ENCODE peak calls at places on chromosomes 5 and 9, in seven cellular contexts. R is sciatic nerve; D is T-cell; K is M059J; S is stimulated activated CD8-positive, alpha-beta memory T cell treated with anti-CD3 and anti-CD28 coated beads, Interleukin-15, amount 100 ng/mL, for 24 hours; M is HT1080; X is mucosa of descending colon. O is an unnamed sample.

GRCh38 chr5:168443533-168443932 is 42.7 kb upstream of the RARS1 start:
- DNase-seq in R (no peak), D (no peak), K (no peak), S (no peak), M (no peak), X (no peak), O (peak)

GRCh38 chr5:59685131-59685530 is 208.4 kb downstream of the PDE4D start:
- DNase-seq in R (no peak), D (no peak), K (no peak), S (no peak), M (no peak), X (no peak), O (no peak)

GRCh38 chr5:87002485-87002884 is 265.2 kb upstream of the RASA1 start:
- DNase-seq in R (no peak), D (no peak), K (no peak), S (no peak), M (no peak), X (no peak), O (no peak)

GRCh38 chr5:141349917-141350619 is at the start of gene PCDHGB1:
- DNase-seq in R (no peak), D (no peak), K (peak), S (no peak), M (peak), X (peak), O (peak)

GRCh38 chr5:149227168-149227826 is 44.4 kb upstream of the AFAP1L1 start:
- DNase-seq in R (no peak), D (no peak), K (peak), S (no peak), M (peak), X (no peak), O (peak)

GRCh38 chr5:155332618-155333017 is 319.1 kb downstream of the KIF4B start:
- DNase-seq in R (no peak), D (no peak), K (no peak), S (no peak), M (no peak), X (no peak), O (no peak)

GRCh38 chr5:109900911-109901627 is 211.3 kb downstream of the MAN2A1 start:
- DNase-seq in R (no peak), D (no peak), K (no peak), S (no peak), M (peak), X (no peak), O (no peak)

GRCh38 chr9:123609844-123610243 is 253.8 kb downstream of the CRB2 start:
- DNase-seq in R (no peak), D (no peak), K (no peak), S (no peak), M (no peak), X (no peak), O (no peak)

GRCh38 chr9:6997330-6997729 is 239.6 kb downstream of the KDM4C start:
- DNase-seq in R (no peak), D (no peak), K (peak), S (no peak), M (no peak), X (no peak), O (peak)

GRCh38 chr9:105116047-105116868 is 128.2 kb upstream of the SLC44A1 start:
- DNase-seq in R (no peak), D (no peak), K (peak), S (no peak), M (no peak), X (no peak), O (no peak)